ENCODE peak calls at places on chromosomes 13 and 19, in five cellular contexts. P is Calu3; X is stimulated activated naive B cell treated with anti-CD40 and anti-IgM and Interleukin-4, amounts not matched to agents 10 μg/mL and 1 μg/mL and 100 μg/mL, for 72 hours; V is HEK293T; A is glutamatergic neuron. G is an unnamed sample.

GRCh38 chr13:112261924-112262323 is 114.2 kb upstream of the SPACA7 start:
- DNase-seq in P (no peak), X (no peak), V (no peak), A (no peak), G (no peak)

GRCh38 chr19:4795400-4795799 is 3.9 kb downstream of the FEM1A start:
- DNase-seq in P (no peak), X (no peak), V (no peak), A (no peak), G (no peak)

GRCh38 chr19:38441660-38442348 is 8.3 kb downstream of the RYR1 start:
- DNase-seq in P (no peak), X (no peak), V (no peak), A (no peak), G (no peak)

GRCh38 chr13:74114202-74114601 is 20.0 kb downstream of the KLF12 start:
- DNase-seq in P (no peak), X (no peak), V (no peak), A (no peak), G (no peak)

GRCh38 chr19:5504115-5504514 is 48.9 kb downstream of the ZNRF4 start:
- DNase-seq in P (peak), X (no peak), V (no peak), A (no peak), G (no peak)

GRCh38 chr19:34409189-34410164 is 5.3 kb downstream of the PDCD2L start:
- DNase-seq in P (no peak), X (no peak), V (no peak), A (no peak), G (peak)

GRCh38 chr13:107964356-107964755 is 251.0 kb downstream of the LIG4 start:
- DNase-seq in P (no peak), X (no peak), V (no peak), A (no peak), G (no peak)

GRCh38 chr13:75702476-75702875 is 66.3 kb downstream of the LMO7 start:
- DNase-seq in P (no peak), X (no peak), V (no peak), A (no peak), G (no peak)

GRCh38 chr19:5132698-5133651 is 164.1 kb downstream of the KDM4B start:
- DNase-seq in P (no peak), X (no peak), V (no peak), A (no peak), G (no peak)

GRCh38 chr19:19204181-19204580 is 967 bp upstream of the NR2C2AP start:
- DNase-seq in P (no peak), X (no peak), V (no peak), A (no peak), G (no peak)